ENCODE peak calls at places on chromosomes 6 and 20, in six cellular contexts. R is HepG2, A is GM12878, P is K562, Y is SK-N-SH, O is H1. U is an unnamed sample.

GRCh38 chr20:926646-927045 is 10.5 kb upstream of the ANGPT4 start:
- DNase-seq in R (no peak), A (no peak), P (no peak), Y (no peak), O (no peak), U (no peak)

GRCh38 chr6:103715269-103715668 is 1144.5 kb downstream of the HACE1 start:
- DNase-seq in R (no peak), A (no peak), P (no peak), Y (no peak), O (no peak), U (no peak)

GRCh38 chr6:96015791-96016776 is at the start of gene FUT9:
- DNase-seq in R (no peak), A (no peak), P (no peak), Y (peak), O (peak), U (no peak)

GRCh38 chr6:131015630-131016263 is 47.3 kb downstream of the EPB41L2 start:
- DNase-seq in R (no peak), A (no peak), P (no peak), Y (no peak), O (no peak), U (no peak)

GRCh38 chr6:33683051-33683571 is 28.4 kb downstream of the UQCC2 start:
- DNase-seq in R (no peak), A (no peak), P (no peak), Y (peak), O (no peak), U (no peak)

GRCh38 chr20:63066506-63067265 is 59.9 kb upstream of the BHLHE23 start:
- DNase-seq in R (no peak), A (no peak), P (no peak), Y (no peak), O (no peak), U (no peak)

GRCh38 chr6:24357336-24358218 is at the start of gene DCDC2:
- DNase-seq in R (peak), A (no peak), P (no peak), Y (no peak), O (peak), U (no peak)

GRCh38 chr20:38649275-38649891 is 47.8 kb downstream of the ARHGAP40 start:
- DNase-seq in R (peak), A (no peak), P (peak), Y (peak), O (peak), U (no peak)

GRCh38 chr6:154998855-154999254 is 3.7 kb downstream of the TIAM2 start:
- DNase-seq in R (peak), A (no peak), P (no peak), Y (no peak), O (no peak), U (no peak)

GRCh38 chr20:48682529-48683385 is 145.0 kb downstream of the PREX1 start:
- DNase-seq in R (peak), A (no peak), P (peak), Y (peak), O (peak), U (no peak)

GRCh38 chr6:45445749-45446454 is 68.2 kb upstream of the SUPT3H start:
- DNase-seq in R (peak), A (no peak), P (peak), Y (peak), O (no peak), U (peak)

GRCh38 chr20:19407731-19408130 is 195.3 kb downstream of the SLC24A3 start:
- DNase-seq in R (no peak), A (no peak), P (no peak), Y (no peak), O (no peak), U (no peak)

GRCh38 chr6:163240556-163240955 is 174.0 kb upstream of the QKI start:
- DNase-seq in R (no peak), A (no peak), P (no peak), Y (no peak), O (no peak), U (no peak)

GRCh38 chr6:4125500-4125899 is 9.9 kb downstream of the ECI2 start:
- DNase-seq in R (no peak), A (no peak), P (no peak), Y (no peak), O (no peak), U (no peak)

GRCh38 chr20:24778585-24779031 is 170.5 kb upstream of the CST7 start:
- DNase-seq in R (no peak), A (no peak), P (no peak), Y (no peak), O (no peak), U (no peak)
- TF ChIP-seq GABPA in R (no peak), A (no peak), P (no peak), Y (no peak), O (no peak), U (no peak)

GRCh38 chr6:108591040-108591816 is 30.5 kb downstream of the FOXO3 start:
- DNase-seq in R (no peak), A (no peak), P (no peak), Y (no peak), O (no peak), U (no peak)
- H3K4me3 ChIP-seq in R (no peak), A (no peak), P (no peak), Y (no peak), O (no peak), U (no peak)

GRCh38 chr6:17884501-17885039 is 102.9 kb downstream of the KIF13A start:
- DNase-seq in R (no peak), A (peak), P (no peak), Y (no peak), O (no peak), U (peak)
- TF ChIP-seq GABPA in R (no peak), A (peak), P (no peak), Y (no peak), O (no peak), U (no peak)

GRCh38 chr6:167121471-167121870 is 1.4 kb upstream of the CCR6 start:
- DNase-seq in R (no peak), A (no peak), P (no peak), Y (no peak), O (no peak), U (no peak)
- H3K4me3 ChIP-seq in R (no peak), A (peak), P (no peak), Y (no peak), O (no peak), U (no peak)

GRCh38 chr20:13841206-13841605 is 56.4 kb downstream of the NDUFAF5 start:
- DNase-seq in R (no peak), A (no peak), P (no peak), Y (no peak), O (no peak), U (no peak)

GRCh38 chr20:13838664-13839063 is 53.8 kb downstream of the NDUFAF5 start:
- DNase-seq in R (no peak), A (no peak), P (no peak), Y (no peak), O (no peak), U (no peak)

GRCh38 chr20:13844296-13844695 is 59.5 kb downstream of the NDUFAF5 start:
- DNase-seq in R (no peak), A (no peak), P (no peak), Y (no peak), O (no peak), U (no peak)

GRCh38 chr20:13840093-13840465 is 55.3 kb downstream of the NDUFAF5 start:
- DNase-seq in R (no peak), A (no peak), P (no peak), Y (no peak), O (no peak), U (no peak)

GRCh38 chr20:13839421-13840092 is 54.7 kb downstream of the NDUFAF5 start:
- DNase-seq in R (no peak), A (no peak), P (no peak), Y (no peak), O (no peak), U (no peak)
- TF ChIP-seq GABPA in R (no peak), A (no peak), P (no peak), Y (no peak), O (no peak), U (no peak)

DNA sequence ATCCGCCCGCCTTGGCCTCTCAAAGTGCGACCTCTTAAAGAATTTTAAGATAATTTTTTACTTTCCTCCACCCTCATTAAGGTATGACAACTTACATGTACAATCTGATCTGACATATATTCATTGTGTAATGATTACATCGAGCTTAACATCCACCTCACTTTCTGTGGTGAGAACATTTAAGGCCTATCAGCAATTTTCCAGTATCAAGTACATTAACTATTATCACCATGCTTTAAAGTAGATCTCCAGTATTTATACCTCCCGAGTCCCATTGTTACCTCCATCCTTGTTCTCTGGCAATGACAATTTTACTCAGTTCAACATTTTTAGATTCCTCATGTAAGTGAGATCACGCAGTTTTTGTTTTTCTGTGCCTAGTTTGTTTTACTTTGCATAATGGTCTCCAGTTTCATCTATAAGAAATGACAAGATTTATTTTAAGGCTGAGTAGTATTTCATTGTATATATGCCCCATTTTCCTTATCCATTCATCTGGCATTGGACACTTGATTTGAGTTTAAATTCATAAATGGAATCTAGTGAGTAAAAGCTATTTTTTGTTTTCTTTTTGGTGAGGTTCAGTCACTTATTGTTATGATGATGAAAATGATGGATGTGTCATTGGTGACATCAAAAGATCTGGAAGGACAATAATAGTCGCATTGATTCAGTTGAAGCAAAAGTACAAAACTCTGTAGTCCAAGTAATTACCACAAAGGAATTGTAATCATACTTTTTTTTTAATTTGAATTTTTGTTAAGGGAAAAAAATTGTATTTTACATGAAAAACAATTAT is 87.0 kb downstream of the OR2B2 start:
- DNase-seq in R (no peak), A (no peak), P (no peak), Y (no peak), O (no peak), U (no peak)
- H3K4me3 ChIP-seq in R (peak), A (peak), P (peak), Y (peak), O (peak), U (peak)

DNA sequence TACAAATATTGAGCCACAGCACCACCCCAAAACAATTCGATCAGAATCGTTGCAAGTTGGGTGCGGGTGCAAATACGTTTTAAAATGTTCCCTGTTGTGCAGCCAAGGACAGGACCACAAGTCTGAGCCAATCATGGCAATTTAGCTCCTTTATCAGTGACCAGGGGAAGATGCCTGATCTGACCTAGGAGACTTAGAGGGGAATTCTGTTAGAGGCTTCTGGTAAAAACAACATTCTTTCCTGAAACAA is 25.6 kb downstream of the LOC128125822 start:
- DNase-seq in R (no peak), A (no peak), P (no peak), Y (peak), O (no peak), U (no peak)
- TF ChIP-seq GABPA in R (no peak), A (no peak), P (no peak), Y (no peak), O (no peak), U (no peak)

U was measured in HL-60.